ENCODE peak calls at places on chromosomes 3 and 15, in five cellular contexts. S is pancreas, L is GM12891, O is left ventricle myocardium superior, H is retina. X is an unnamed sample.

GRCh38 chr3:101629219-101629618 is 47.7 kb downstream of the ZBTB11 start:
- DNase-seq in S (no peak), L (no peak), O (no peak), H (no peak), X (no peak)

GRCh38 chr15:98621021-98621420 is 27.3 kb upstream of the IGF1R start:
- DNase-seq in S (no peak), L (no peak), O (no peak), H (no peak), X (no peak)

GRCh38 chr3:84968701-84969235 is 10.0 kb downstream of the CADM2 start:
- DNase-seq in S (no peak), L (no peak), O (no peak), H (no peak), X (no peak)

GRCh38 chr3:42500091-42500490 is 2.4 kb upstream of the VIPR1 start:
- DNase-seq in S (no peak), L (no peak), O (no peak), H (no peak), X (no peak)

GRCh38 chr15:90001062-90001682 is at the start of gene ZNF710:
- DNase-seq in S (no peak), L (peak; percentile 61), O (peak; percentile 71), H (peak; percentile 78), X (peak; percentile 16)

GRCh38 chr3:139427283-139428060 is 38.0 kb upstream of the COPB2 start:
- DNase-seq in S (no peak), L (peak; percentile 39), O (no peak), H (peak; percentile 75), X (no peak)

GRCh38 chr3:134360046-134360445 is 14.2 kb downstream of the AMOTL2 start:
- DNase-seq in S (no peak), L (no peak), O (no peak), H (no peak), X (no peak)

GRCh38 chr15:89812126-89812846 is 2.4 kb downstream of the ANPEP start:
- DNase-seq in S (peak; percentile 61), L (no peak), O (peak; percentile 85), H (no peak), X (no peak)

GRCh38 chr15:68582236-68582635 is 3.4 kb downstream of the CORO2B start:
- DNase-seq in S (no peak), L (no peak), O (no peak), H (no peak), X (no peak)